ENCODE peak calls at places on chromosomes 13 and 19, in four cellular contexts. U is GM12892, Q is H1, B is GM12878. K is an unnamed sample.

GRCh38 chr13:99312493-99312883 is 5.3 kb upstream of the GPR183 start:
- DNase-seq in U (no peak), Q (no peak), B (no peak), K (no peak)

GRCh38 chr19:18390075-18390909 is 4.3 kb downstream of the GDF15 start:
- DNase-seq in U (no peak), Q (no peak), B (no peak), K (no peak)

GRCh38 chr13:33388254-33388998 is 102.9 kb upstream of the STARD13 start:
- DNase-seq in U (no peak), Q (no peak), B (no peak), K (no peak)

GRCh38 chr13:41054919-41055619 is 6.2 kb upstream of the WBP4 start:
- DNase-seq in U (no peak), Q (no peak), B (no peak), K (no peak)

GRCh38 chr13:59374720-59375119 is 789.0 kb downstream of the DIAPH3 start:
- DNase-seq in U (no peak), Q (no peak), B (no peak), K (no peak)

GRCh38 chr19:36638862-36639510 is 27.7 kb downstream of the ZNF461 start:
- DNase-seq in U (no peak), Q (no peak), B (no peak), K (no peak)

GRCh38 chr19:30446844-30447243 is 74.7 kb downstream of the ZNF536 start:
- DNase-seq in U (no peak), Q (no peak), B (no peak), K (no peak)

GRCh38 chr19:33493401-33494275 is 28.0 kb downstream of the PEPD start:
- DNase-seq in U (no peak), Q (no peak), B (no peak), K (no peak)

GRCh38 chr19:5090780-5091575 is 122.1 kb downstream of the KDM4B start:
- DNase-seq in U (no peak), Q (no peak), B (no peak), K (no peak)

GRCh38 chr13:32164622-32165268 is 133.2 kb downstream of the FRY start:
- DNase-seq in U (no peak), Q (peak; percentile 58), B (peak; percentile 11), K (no peak)

GRCh38 chr19:8307400-8307964 is 676 bp downstream of the CD320 start:
- DNase-seq in U (no peak), Q (no peak), B (no peak), K (no peak)

GRCh38 chr19:35513975-35514809 is 743 bp upstream of the DMKN start:
- DNase-seq in U (no peak), Q (peak; percentile 68), B (no peak), K (no peak)

GRCh38 chr19:38736413-38737280 is 7.6 kb downstream of the CAPN12 start:
- DNase-seq in U (peak; percentile 72), Q (peak; percentile 91), B (peak; percentile 17), K (peak; percentile 73)

GRCh38 chr13:35714588-35714987 is 238.1 kb upstream of the MAB21L1 start:
- DNase-seq in U (no peak), Q (peak; percentile 50), B (no peak), K (no peak)

GRCh38 chr13:45889582-45890243 is 38.2 kb upstream of the SIAH3 start:
- DNase-seq in U (no peak), Q (no peak), B (no peak), K (no peak)

GRCh38 chr13:98206946-98207345 is 29.9 kb upstream of the RNF113B start:
- DNase-seq in U (no peak), Q (no peak), B (no peak), K (no peak)

GRCh38 chr13:74206061-74206561 is 71.9 kb upstream of the KLF12 start:
- DNase-seq in U (no peak), Q (no peak), B (no peak), K (no peak)

GRCh38 chr13:33016414-33017409 is at the start of gene KL:
- DNase-seq in U (peak; percentile 30), Q (peak; percentile 72), B (no peak), K (peak; percentile 39)

GRCh38 chr13:94947965-94948371 is 235.6 kb upstream of the SOX21 start:
- DNase-seq in U (no peak), Q (no peak), B (no peak), K (no peak)

GRCh38 chr19:4866595-4867424 is 657 bp downstream of the PLIN3 start:
- DNase-seq in U (peak; percentile 41), Q (peak; percentile 82), B (no peak), K (no peak)

GRCh38 chr13:29428310-29428991 is 167.0 kb downstream of the SLC7A1 start:
- DNase-seq in U (no peak), Q (peak; percentile 71), B (no peak), K (no peak)

GRCh38 chr19:19368087-19368486 is 37.4 kb upstream of the GATAD2A start:
- DNase-seq in U (no peak), Q (no peak), B (no peak), K (no peak)

GRCh38 chr19:658916-659839 is 3.8 kb downstream of the RNF126 start:
- DNase-seq in U (no peak), Q (no peak), B (no peak), K (no peak)

GRCh38 chr19:7868326-7868670 is 5.9 kb downstream of the PRR36 start:
- DNase-seq in U (no peak), Q (no peak), B (no peak), K (no peak)

GRCh38 chr13:60431108-60431700 is 34.2 kb downstream of the TDRD3 start:
- DNase-seq in U (no peak), Q (no peak), B (peak; percentile 61), K (no peak)

GRCh38 chr19:13843104-13843921 is 33.6 kb upstream of the NANOS3 start:
- DNase-seq in U (no peak), Q (peak; percentile 68), B (no peak), K (no peak)

GRCh38 chr19:37160153-37160552 is 12.3 kb downstream of the ZNF585A start:
- DNase-seq in U (no peak), Q (no peak), B (no peak), K (no peak)

GRCh38 chr13:67119481-67119883 is 110.7 kb downstream of the PCDH9 start:
- DNase-seq in U (no peak), Q (no peak), B (no peak), K (no peak)

GRCh38 chr13:51494151-51494550 is 41.3 kb upstream of the INTS6 start:
- DNase-seq in U (no peak), Q (no peak), B (no peak), K (no peak)

GRCh38 chr13:44112700-44113329 is 233.1 kb downstream of the LACC1 start:
- DNase-seq in U (no peak), Q (no peak), B (no peak), K (no peak)
- TF ChIP-seq TAF1 in U (no peak), Q (no peak), B (no peak), K (no peak)

GRCh38 chr13:48037346-48038173 is at the start of gene NUDT15:
- DNase-seq in U (peak; percentile 91), Q (peak; percentile 96), B (peak; percentile 96), K (peak; percentile 87)
- TF ChIP-seq POLR2A in U (peak; percentile 99), Q (peak; percentile 90), B (peak; percentile 100), K (peak; percentile 99)

DNA sequence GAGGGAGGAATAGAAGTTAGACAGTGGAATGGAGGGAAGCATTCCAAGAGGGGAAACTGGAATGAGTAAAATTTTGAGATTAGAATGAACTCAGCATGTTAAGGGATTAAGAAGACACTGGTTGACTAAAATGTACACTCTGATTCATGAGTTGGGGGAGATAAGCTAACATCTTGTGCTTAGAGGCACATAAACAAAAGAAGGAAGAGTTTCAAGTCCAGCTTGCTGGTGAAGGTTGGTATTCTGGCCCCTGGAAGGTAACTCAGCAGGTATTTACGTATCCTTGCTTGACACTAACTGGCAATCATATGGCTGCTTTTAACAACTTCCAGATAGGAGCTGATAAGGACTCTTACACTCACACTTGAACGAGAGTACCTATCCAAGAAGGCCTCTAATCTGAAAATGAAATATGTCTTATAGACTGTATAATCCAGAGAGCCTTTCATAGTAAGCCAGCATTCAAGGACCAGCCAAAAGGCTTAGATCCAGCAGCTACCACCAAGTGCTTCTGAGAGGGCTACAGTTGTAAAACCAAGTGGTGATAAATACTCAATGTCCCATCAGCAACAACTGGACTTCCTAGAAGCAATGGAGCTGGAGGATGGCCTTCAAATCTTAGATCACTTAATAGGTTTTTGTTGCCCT is 149.7 kb upstream of the SERP2 start:
- DNase-seq in U (no peak), Q (no peak), B (no peak), K (no peak)
- TF ChIP-seq POLR2AphosphoS5 in U (no peak), Q (no peak), B (no peak), K (no peak)

GRCh38 chr13:79604752-79605151 is 123.8 kb downstream of the NDFIP2 start:
- DNase-seq in U (no peak), Q (no peak), B (no peak), K (no peak)
- TF ChIP-seq TAF1 in U (no peak), Q (no peak), B (no peak), K (no peak)

K was measured in GM12891.